ENCODE peak calls at places on chromosomes 4 and X, in six cellular contexts. C is H4, K is T-helper 1 cell, F is globus pallidus, M is ELF-1, X is small intestine. Y is an unnamed sample.

GRCh38 chr4:19472669-19473068 is 779.0 kb upstream of the SLIT2 start:
- DNase-seq in X (no peak), F (no peak), C (no peak), K (no peak), M (no peak), Y (no peak)

GRCh38 chr4:7347981-7348380 is 86.7 kb downstream of the PSAPL1 start:
- DNase-seq in F (no peak), X (no peak), C (no peak), K (no peak), M (no peak), Y (no peak)

GRCh38 chr4:141118381-141118780 is 14.9 kb downstream of the RNF150 start:
- DNase-seq in K (no peak), F (no peak), C (no peak), X (no peak), M (no peak), Y (no peak)

GRCh38 chrX:108945883-108946523 is 209.6 kb upstream of the IRS4 start:
- DNase-seq in M (no peak), F (no peak), K (no peak), C (no peak), X (no peak), Y (no peak)

GRCh38 chr4:179530953-179531352 is 2088.7 kb upstream of the AGA start:
- DNase-seq in K (no peak), F (peak), C (no peak), M (no peak), X (no peak), Y (no peak)

GRCh38 chr4:123599920-123600394 is 203.4 kb downstream of the SPRY1 start:
- DNase-seq in F (peak), K (peak), M (peak), X (peak), C (peak), Y (peak)

GRCh38 chr4:80220711-80221110 is 23.4 kb downstream of the PRDM8 start:
- DNase-seq in F (no peak), K (no peak), X (no peak), C (no peak), M (no peak), Y (no peak)

GRCh38 chr4:115165503-115165902 is 52.1 kb upstream of the NDST4 start:
- DNase-seq in K (no peak), C (no peak), X (no peak), F (no peak), M (no peak), Y (no peak)

GRCh38 chr4:61462451-61463326 is 262.6 kb downstream of the ADGRL3 start:
- DNase-seq in F (no peak), X (no peak), M (no peak), K (no peak), C (peak), Y (peak)

GRCh38 chrX:95628796-95629195 is 1055.8 kb upstream of the DIAPH2 start:
- DNase-seq in M (no peak), C (no peak), F (no peak), K (no peak), X (no peak), Y (no peak)

GRCh38 chr4:142350886-142351285 is 495.2 kb downstream of the INPP4B start:
- DNase-seq in F (peak), M (no peak), X (peak), K (no peak), C (no peak), Y (no peak)

GRCh38 chr4:80005863-80006262 is 67.2 kb downstream of the ANTXR2 start:
- DNase-seq in X (no peak), K (no peak), C (no peak), F (no peak), M (no peak), Y (peak)

GRCh38 chr4:7379719-7380118 is 55.0 kb downstream of the PSAPL1 start:
- DNase-seq in X (no peak), K (no peak), F (no peak), C (no peak), M (no peak), Y (no peak)

GRCh38 chr4:108954880-108955279 is 192.0 kb upstream of the ETNPPL start:
- DNase-seq in F (no peak), K (no peak), C (no peak), X (peak), M (no peak), Y (no peak)

GRCh38 chrX:82528525-82528924 is 979.6 kb upstream of the POU3F4 start:
- DNase-seq in X (no peak), C (no peak), K (no peak), F (no peak), M (no peak), Y (no peak)

GRCh38 chr4:16967722-16968121 is 69.3 kb upstream of the LDB2 start:
- DNase-seq in X (no peak), K (no peak), F (peak), M (peak), C (no peak), Y (no peak)

GRCh38 chr4:55175779-55176231 is 50.4 kb upstream of the KDR start:
- DNase-seq in M (no peak), K (no peak), F (no peak), X (no peak), C (peak), Y (peak)

GRCh38 chr4:139720806-139721205 is 55.2 kb downstream of the MGST2 start:
- DNase-seq in M (no peak), C (no peak), X (no peak), F (no peak), K (no peak), Y (no peak)

GRCh38 chr4:170853422-170854021 is 763.8 kb upstream of the AADAT start:
- DNase-seq in X (peak), M (peak), C (peak), K (no peak), F (peak), Y (no peak)

GRCh38 chr4:8392591-8393190 is 47.8 kb downstream of the ACOX3 start:
- DNase-seq in F (no peak), M (no peak), C (no peak), X (no peak), K (no peak), Y (no peak)

GRCh38 chr4:89064848-89065247 is 7.9 kb upstream of the FAM13A start:
- DNase-seq in K (no peak), C (no peak), M (no peak), F (no peak), X (no peak), Y (no peak)

GRCh38 chr4:96366632-96367031 is 526.7 kb downstream of the PDHA2 start:
- DNase-seq in X (no peak), K (no peak), F (no peak), C (no peak), M (no peak), Y (no peak)

GRCh38 chrX:153481043-153481442 is 10.7 kb upstream of the HAUS7 start:
- DNase-seq in F (no peak), X (no peak), K (no peak), M (no peak), C (no peak), Y (no peak)

GRCh38 chrX:148441387-148441786 is 59.0 kb upstream of the AFF2 start:
- DNase-seq in F (no peak), K (no peak), X (no peak), C (no peak), M (peak), Y (no peak)

GRCh38 chr4:74203467-74203866 is 45.5 kb downstream of the MTHFD2L start:
- DNase-seq in M (no peak), K (no peak), F (no peak), X (no peak), C (peak), Y (no peak)

GRCh38 chr4:53644607-53645006 is 53.3 kb upstream of the LNX1 start:
- DNase-seq in C (no peak), M (peak), K (no peak), X (peak), F (no peak), Y (no peak)

GRCh38 chrX:2549874-2550273 is 49.1 kb upstream of the DHRSX start:
- DNase-seq in C (no peak), K (no peak), X (peak), M (peak), F (no peak), Y (no peak)

GRCh38 chr4:145176641-145177432 is 3.6 kb downstream of the OTUD4 start:
- DNase-seq in M (no peak), C (no peak), X (peak), K (no peak), F (no peak), Y (no peak)

GRCh38 chr4:6235012-6235411 is 34.6 kb upstream of the WFS1 start:
- DNase-seq in X (no peak), C (no peak), K (no peak), F (no peak), M (no peak), Y (no peak)

GRCh38 chrX:152204919-152205318 is 66.5 kb upstream of the MAGEA10 start:
- DNase-seq in F (no peak), X (no peak), M (no peak), C (no peak), K (no peak), Y (no peak)

GRCh38 chrX:71514367-71515038 is 18.4 kb upstream of the OGT start:
- DNase-seq in F (no peak), C (no peak), X (no peak), M (no peak), K (peak), Y (no peak)

GRCh38 chr4:123806057-123806456 is 409.5 kb downstream of the SPRY1 start:
- DNase-seq in K (no peak), X (no peak), C (no peak), M (no peak), F (no peak), Y (no peak)

GRCh38 chr4:119246177-119246576 is 33.7 kb downstream of the USP53 start:
- DNase-seq in X (no peak), M (no peak), F (no peak), C (no peak), K (no peak), Y (no peak)

GRCh38 chrX:12401252-12401651 is 263.0 kb downstream of the FRMPD4 start:
- DNase-seq in F (no peak), C (no peak), K (no peak), X (no peak), M (no peak), Y (no peak)

GRCh38 chr4:156329779-156330178 is 376.1 kb upstream of the CTSO start:
- DNase-seq in X (peak), F (peak), K (no peak), C (no peak), M (no peak), Y (no peak)

GRCh38 chr4:99076292-99076976 is 12.2 kb downstream of the ADH5 start:
- DNase-seq in F (no peak), C (no peak), K (no peak), X (no peak), M (no peak), Y (no peak)

GRCh38 chr4:65170768-65171514 is 499.3 kb downstream of the EPHA5 start:
- DNase-seq in X (no peak), K (no peak), M (no peak), C (no peak), F (no peak), Y (no peak)

Y was measured in Daoy.